ENCODE peak calls at places on chromosomes 13 and 19, in ten cellular contexts. One of them, this sample, is unnamed.

GRCh38 chr13:107977175-107977574 is 238.2 kb downstream of the LIG4 start:
- DNase-seq in dorsolateral prefrontal cortex: no peak
- DNase-seq in GDM1: no peak
- DNase-seq in NCI-H2081: peak
- DNase-seq in activated CD4-positive, alpha-beta memory T cell treated with anti-CD3 and anti-CD28 coated beads, Interleukin-2, amount 10 ng/mL, durations not matched to agents 7 days and 5 days: no peak
- DNase-seq in T1000: no peak
- DNase-seq in RKO: no peak
- DNase-seq in psoas muscle: no peak
- DNase-seq in stimulated activated CD4-positive, alpha-beta T cell treated with anti-CD3 and anti-CD28 coated beads, Interleukin-15, amount 100 ng/mL, for 1 hour: no peak
- DNase-seq in AG04450: no peak
- DNase-seq in this sample: no peak

GRCh38 chr13:49563513-49563912 is 21.8 kb downstream of the RCBTB1 start:
- DNase-seq in stimulated activated CD4-positive, alpha-beta T cell treated with anti-CD3 and anti-CD28 coated beads, Interleukin-15, amount 100 ng/mL, for 1 hour: no peak
- DNase-seq in psoas muscle: no peak
- DNase-seq in activated CD4-positive, alpha-beta memory T cell treated with anti-CD3 and anti-CD28 coated beads, Interleukin-2, amount 10 ng/mL, durations not matched to agents 7 days and 5 days: no peak
- DNase-seq in GDM1: no peak
- DNase-seq in NCI-H2081: no peak
- DNase-seq in AG04450: no peak
- DNase-seq in RKO: no peak
- DNase-seq in dorsolateral prefrontal cortex: no peak
- DNase-seq in T1000: no peak
- DNase-seq in this sample: no peak

GRCh38 chr19:48967346-48968178 is 2.5 kb downstream of the FTL start:
- DNase-seq in NCI-H2081: no peak
- DNase-seq in T1000: no peak
- DNase-seq in GDM1: no peak
- DNase-seq in AG04450: no peak
- DNase-seq in dorsolateral prefrontal cortex: no peak
- DNase-seq in psoas muscle: no peak
- DNase-seq in stimulated activated CD4-positive, alpha-beta T cell treated with anti-CD3 and anti-CD28 coated beads, Interleukin-15, amount 100 ng/mL, for 1 hour: no peak
- DNase-seq in activated CD4-positive, alpha-beta memory T cell treated with anti-CD3 and anti-CD28 coated beads, Interleukin-2, amount 10 ng/mL, durations not matched to agents 7 days and 5 days: no peak
- DNase-seq in RKO: peak
- DNase-seq in this sample: no peak

GRCh38 chr19:2578911-2579677 is 103.2 kb downstream of the GADD45B start:
- DNase-seq in NCI-H2081: peak
- DNase-seq in activated CD4-positive, alpha-beta memory T cell treated with anti-CD3 and anti-CD28 coated beads, Interleukin-2, amount 10 ng/mL, durations not matched to agents 7 days and 5 days: peak
- DNase-seq in T1000: peak
- DNase-seq in stimulated activated CD4-positive, alpha-beta T cell treated with anti-CD3 and anti-CD28 coated beads, Interleukin-15, amount 100 ng/mL, for 1 hour: peak
- DNase-seq in RKO: peak
- DNase-seq in dorsolateral prefrontal cortex: peak
- DNase-seq in AG04450: peak
- DNase-seq in GDM1: no peak
- DNase-seq in psoas muscle: peak
- DNase-seq in this sample: no peak

GRCh38 chr13:114013336-114013735 is 39.5 kb upstream of the C13orf46 start:
- DNase-seq in GDM1: no peak
- DNase-seq in psoas muscle: no peak
- DNase-seq in dorsolateral prefrontal cortex: no peak
- DNase-seq in NCI-H2081: no peak
- DNase-seq in AG04450: no peak
- DNase-seq in stimulated activated CD4-positive, alpha-beta T cell treated with anti-CD3 and anti-CD28 coated beads, Interleukin-15, amount 100 ng/mL, for 1 hour: no peak
- DNase-seq in RKO: no peak
- DNase-seq in activated CD4-positive, alpha-beta memory T cell treated with anti-CD3 and anti-CD28 coated beads, Interleukin-2, amount 10 ng/mL, durations not matched to agents 7 days and 5 days: no peak
- DNase-seq in T1000: no peak
- DNase-seq in this sample: no peak

GRCh38 chr13:106350208-106350607 is 185.3 kb downstream of the EFNB2 start:
- DNase-seq in stimulated activated CD4-positive, alpha-beta T cell treated with anti-CD3 and anti-CD28 coated beads, Interleukin-15, amount 100 ng/mL, for 1 hour: no peak
- DNase-seq in NCI-H2081: no peak
- DNase-seq in AG04450: no peak
- DNase-seq in dorsolateral prefrontal cortex: no peak
- DNase-seq in GDM1: no peak
- DNase-seq in psoas muscle: no peak
- DNase-seq in activated CD4-positive, alpha-beta memory T cell treated with anti-CD3 and anti-CD28 coated beads, Interleukin-2, amount 10 ng/mL, durations not matched to agents 7 days and 5 days: no peak
- DNase-seq in RKO: no peak
- DNase-seq in T1000: no peak
- DNase-seq in this sample: no peak

GRCh38 chr13:112781287-112781686 is 91.4 kb downstream of the ATP11A start:
- DNase-seq in NCI-H2081: no peak
- DNase-seq in stimulated activated CD4-positive, alpha-beta T cell treated with anti-CD3 and anti-CD28 coated beads, Interleukin-15, amount 100 ng/mL, for 1 hour: no peak
- DNase-seq in activated CD4-positive, alpha-beta memory T cell treated with anti-CD3 and anti-CD28 coated beads, Interleukin-2, amount 10 ng/mL, durations not matched to agents 7 days and 5 days: no peak
- DNase-seq in dorsolateral prefrontal cortex: no peak
- DNase-seq in T1000: no peak
- DNase-seq in GDM1: no peak
- DNase-seq in AG04450: no peak
- DNase-seq in RKO: no peak
- DNase-seq in psoas muscle: no peak
- DNase-seq in this sample: no peak

GRCh38 chr13:106533940-106534843 is 1.3 kb downstream of the EFNB2 start:
- DNase-seq in T1000: peak
- DNase-seq in dorsolateral prefrontal cortex: peak
- DNase-seq in AG04450: peak
- DNase-seq in GDM1: no peak
- DNase-seq in psoas muscle: peak
- DNase-seq in RKO: peak
- DNase-seq in NCI-H2081: peak
- DNase-seq in stimulated activated CD4-positive, alpha-beta T cell treated with anti-CD3 and anti-CD28 coated beads, Interleukin-15, amount 100 ng/mL, for 1 hour: no peak
- DNase-seq in activated CD4-positive, alpha-beta memory T cell treated with anti-CD3 and anti-CD28 coated beads, Interleukin-2, amount 10 ng/mL, durations not matched to agents 7 days and 5 days: peak
- DNase-seq in this sample: no peak

GRCh38 chr13:61898207-61898606 is 482.6 kb upstream of the PCDH20 start:
- DNase-seq in RKO: no peak
- DNase-seq in activated CD4-positive, alpha-beta memory T cell treated with anti-CD3 and anti-CD28 coated beads, Interleukin-2, amount 10 ng/mL, durations not matched to agents 7 days and 5 days: no peak
- DNase-seq in psoas muscle: no peak
- DNase-seq in NCI-H2081: no peak
- DNase-seq in AG04450: no peak
- DNase-seq in GDM1: no peak
- DNase-seq in dorsolateral prefrontal cortex: no peak
- DNase-seq in T1000: no peak
- DNase-seq in stimulated activated CD4-positive, alpha-beta T cell treated with anti-CD3 and anti-CD28 coated beads, Interleukin-15, amount 100 ng/mL, for 1 hour: no peak
- DNase-seq in this sample: no peak